ENCODE peak calls at places on chromosomes 4 and X, in seven cellular contexts. Q is choroid plexus epithelial cell, O is right lobe of liver, A is NCI-H1694, P is globus pallidus, X is GM03348, E is HCEC 1CT. L is an unnamed sample.

GRCh38 chr4:78862314-78862737 is 76.9 kb downstream of the PAQR3 start:
- DNase-seq in Q (no peak), O (no peak), A (no peak), P (no peak), X (no peak), E (no peak), L (no peak)

GRCh38 chr4:74446193-74446868 is 1.4 kb downstream of the AREG start:
- DNase-seq in Q (peak; percentile 56), O (no peak), A (no peak), P (no peak), X (no peak), E (no peak), L (no peak)

GRCh38 chrX:16528620-16529019 is 121.3 kb upstream of the S100G start:
- DNase-seq in Q (no peak), O (no peak), A (no peak), P (no peak), X (no peak), E (no peak), L (no peak)

GRCh38 chr4:7328162-7328912 is 106.4 kb downstream of the PSAPL1 start:
- DNase-seq in Q (no peak), O (no peak), A (no peak), P (no peak), X (no peak), E (no peak), L (no peak)

GRCh38 chr4:74758521-74758920 is 35.8 kb downstream of the BTC start:
- DNase-seq in Q (no peak), O (no peak), A (no peak), P (no peak), X (no peak), E (no peak), L (no peak)

GRCh38 chr4:152983774-152984411 is 47.8 kb downstream of the FHDC1 start:
- DNase-seq in Q (peak; percentile 46), O (no peak), A (no peak), P (peak; percentile 14), X (peak; percentile 50), E (peak; percentile 4), L (no peak)

GRCh38 chr4:153464068-153464467 is 2.1 kb upstream of the TMEM131L start:
- DNase-seq in Q (no peak), O (no peak), A (no peak), P (no peak), X (no peak), E (no peak), L (peak; percentile 55)

GRCh38 chr4:3290889-3291321 is 1.9 kb upstream of the RGS12 start:
- DNase-seq in Q (no peak), O (no peak), A (no peak), P (no peak), X (no peak), E (no peak), L (peak; percentile 38)

GRCh38 chr4:53914313-53915016 is 149.9 kb downstream of the CHIC2 start:
- DNase-seq in Q (peak; percentile 82), O (no peak), A (no peak), P (no peak), X (peak; percentile 65), E (peak; percentile 88), L (no peak)

GRCh38 chr4:101954975-101955678 is 164.6 kb downstream of the BANK1 start:
- DNase-seq in Q (no peak), O (no peak), A (peak; percentile 61), P (no peak), X (no peak), E (no peak), L (no peak)

GRCh38 chr4:89438102-89438831 is 130.7 kb upstream of the GPRIN3 start:
- DNase-seq in Q (peak; percentile 63), O (no peak), A (no peak), P (peak; percentile 20), X (peak; percentile 50), E (peak; percentile 24), L (no peak)

GRCh38 chr4:1171306-1172227 is 816 bp downstream of the SPON2 start:
- DNase-seq in Q (peak; percentile 57), O (peak; percentile 56), A (no peak), P (no peak), X (peak; percentile 38), E (no peak), L (no peak)

GRCh38 chr4:165874072-165874798 is 1.2 kb downstream of the TLL1 start:
- DNase-seq in Q (no peak), O (no peak), A (no peak), P (no peak), X (peak; percentile 7), E (no peak), L (no peak)

GRCh38 chrX:154308108-154308946 is 12.7 kb downstream of the TKTL1 start:
- DNase-seq in Q (peak; percentile 52), O (peak; percentile 58), A (peak; percentile 65), P (no peak), X (peak; percentile 60), E (no peak), L (no peak)